ENCODE peak calls at places on chromosomes 6 and 20, in seven cellular contexts. Y, Q, T, D, G, C and K are unnamed samples.

GRCh38 chr6:127811939-127812338 is 88.9 kb downstream of the THEMIS start:
- DNase-seq in Y (no peak), Q (no peak), T (no peak), D (no peak), G (no peak), C (no peak), K (no peak)

GRCh38 chr6:73234732-73235131 is 9.4 kb upstream of the KHDC1L start:
- DNase-seq in Y (peak), Q (no peak), T (no peak), D (no peak), G (no peak), C (no peak), K (no peak)

GRCh38 chr20:4519530-4519929 is 202.2 kb upstream of the PRND start:
- DNase-seq in Y (no peak), Q (peak), T (no peak), D (no peak), G (no peak), C (peak), K (no peak)

GRCh38 chr6:69796081-69796626 is 656 bp downstream of the LMBRD1 start:
- DNase-seq in Y (peak), Q (peak), T (peak), D (peak), G (no peak), C (no peak), K (peak)

GRCh38 chr20:31587545-31588389 is 17.3 kb upstream of the ID1 start:
- DNase-seq in Y (no peak), Q (peak), T (no peak), D (no peak), G (no peak), C (no peak), K (no peak)

GRCh38 chr20:7503501-7503900 is 436.8 kb downstream of the HAO1 start:
- DNase-seq in Y (no peak), Q (no peak), T (no peak), D (no peak), G (no peak), C (no peak), K (no peak)

GRCh38 chr6:27608916-27609883 is 136.3 kb upstream of the ZNF184 start:
- DNase-seq in Y (no peak), Q (peak), T (no peak), D (no peak), G (no peak), C (no peak), K (peak)

GRCh38 chr6:53066059-53066406 is 829 bp downstream of the FBXO9 start:
- DNase-seq in Y (peak), Q (no peak), T (no peak), D (peak), G (peak), C (peak), K (no peak)

GRCh38 chr6:56246544-56246940 is 838 bp downstream of the COL21A1 start:
- DNase-seq in Y (no peak), Q (peak), T (no peak), D (no peak), G (no peak), C (no peak), K (no peak)

GRCh38 chr6:2971420-2972218 is at the start of gene SERPINB6:
- DNase-seq in Y (peak), Q (peak), T (peak), D (peak), G (peak), C (peak), K (no peak)